ENCODE peak calls at places on chromosomes 4 and X, in four cellular contexts. U, N, X and F are unnamed samples.

GRCh38 chrX:18951032-18951431 is 32.9 kb downstream of the PHKA2 start:
- DNase-seq in U (no peak), N (peak; percentile 65), X (no peak), F (no peak)

GRCh38 chr4:147830987-147831386 is 99.1 kb downstream of the ARHGAP10 start:
- DNase-seq in U (no peak), N (no peak), X (no peak), F (no peak)

GRCh38 chr4:17618926-17619325 is 4.5 kb downstream of the MED28 start:
- DNase-seq in U (no peak), N (no peak), X (no peak), F (no peak)

GRCh38 chr4:91212140-91212681 is 1085.0 kb downstream of the CCSER1 start:
- DNase-seq in U (no peak), N (no peak), X (no peak), F (no peak)

GRCh38 chrX:16528620-16529019 is 121.3 kb upstream of the S100G start:
- DNase-seq in U (no peak), N (no peak), X (no peak), F (no peak)

GRCh38 chr4:65007841-65008439 is 598.7 kb upstream of the TECRL start:
- DNase-seq in U (no peak), N (peak; percentile 10), X (no peak), F (no peak)

GRCh38 chrX:11215191-11215921 is 77.9 kb upstream of the AMELX start:
- DNase-seq in U (no peak), N (peak; percentile 88), X (no peak), F (no peak)

GRCh38 chrX:20309796-20310195 is 43.1 kb upstream of the RPS6KA3 start:
- DNase-seq in U (no peak), N (no peak), X (no peak), F (no peak)

GRCh38 chr4:1072830-1073446 is 40.4 kb downstream of the RNF212 start:
- DNase-seq in U (peak; percentile 70), N (peak; percentile 86), X (peak; percentile 81), F (peak; percentile 39)

GRCh38 chrX:11754958-11755645 is 2.9 kb upstream of the MSL3 start:
- DNase-seq in U (no peak), N (no peak), X (no peak), F (no peak)

GRCh38 chr4:53019485-53020382 is 157.6 kb downstream of the RASL11B start:
- DNase-seq in U (no peak), N (no peak), X (no peak), F (no peak)

GRCh38 chr4:185874516-185875230 is 62.7 kb upstream of the SORBS2 start:
- DNase-seq in U (no peak), N (no peak), X (no peak), F (no peak)

GRCh38 chr4:173538148-173538902 is 8.3 kb upstream of the HAND2 start:
- DNase-seq in U (no peak), N (peak; percentile 75), X (no peak), F (no peak)

GRCh38 chrX:45006002-45006800 is 133.2 kb downstream of the KDM6A start:
- DNase-seq in U (no peak), N (peak; percentile 16), X (no peak), F (no peak)

GRCh38 chr4:39521253-39521908 is 5.9 kb downstream of the UGDH start:
- DNase-seq in U (no peak), N (no peak), X (no peak), F (no peak)
- H3K4me3 ChIP-seq in U (no peak overlapping the region), N (no peak overlapping the region), X (no peak overlapping the region), F (no peak overlapping the region)

GRCh38 chr4:73222466-73223257 is 35.9 kb downstream of the ANKRD17 start:
- DNase-seq in U (no peak), N (no peak), X (peak; percentile 46), F (no peak)
- H3K4me3 ChIP-seq in U (peak overlapping the region; percentile 24), N (no peak overlapping the region), X (no peak overlapping the region), F (peak overlapping the region; percentile 71)

GRCh38 chr4:76233534-76233933 is 18.0 kb upstream of the FAM47E start:
- DNase-seq in U (no peak), N (no peak), X (no peak), F (no peak)
- H3K4me3 ChIP-seq in U (no peak overlapping the region), N (peak overlapping the region; percentile 43), X (no peak overlapping the region), F (no peak overlapping the region)

GRCh38 chrX:71181910-71182799 is 37.5 kb downstream of the NLGN3 start:
- DNase-seq in U (peak; percentile 75), N (peak; percentile 78), X (peak; percentile 88), F (peak; percentile 80)

GRCh38 chrX:71184092-71184491 is 38.9 kb upstream of the GJB1 start:
- DNase-seq in U (no peak), N (no peak), X (no peak), F (no peak)

GRCh38 chrX:71178908-71179307 is 34.3 kb downstream of the NLGN3 start:
- DNase-seq in U (no peak), N (peak; percentile 59), X (peak; percentile 56), F (no peak)

GRCh38 chrX:71183341-71183740 is 38.7 kb downstream of the NLGN3 start:
- DNase-seq in U (no peak), N (no peak), X (no peak), F (no peak)

GRCh38 chrX:71181558-71181909 is 36.9 kb downstream of the NLGN3 start:
- DNase-seq in U (no peak), N (no peak), X (peak; percentile 34), F (no peak)
- H3K4me3 ChIP-seq in U (no peak overlapping the region), N (peak overlapping the region; percentile 28), X (no peak overlapping the region), F (peak overlapping the region; percentile 67)

DNA sequence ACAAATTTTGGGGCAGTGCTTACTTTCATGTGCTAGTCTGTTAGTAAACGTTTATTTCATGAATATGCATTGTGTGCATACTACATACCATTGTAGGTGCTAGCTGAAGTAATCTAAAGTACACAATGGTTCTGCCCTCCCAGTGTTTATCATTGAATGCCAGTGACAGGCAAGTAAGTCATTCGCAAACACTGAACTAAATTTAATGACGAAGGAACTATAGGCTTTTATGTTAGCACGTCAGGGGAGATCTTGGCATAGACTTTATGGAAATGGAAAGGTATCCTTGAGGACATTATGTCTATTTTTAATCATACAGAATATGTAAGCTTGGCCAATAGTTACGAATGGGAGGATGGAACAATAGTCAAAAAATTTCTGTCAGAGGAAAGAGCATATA is 427.0 kb upstream of the EPHA5 start:
- DNase-seq in U (no peak), N (no peak), X (no peak), F (no peak)
- H3K4me3 ChIP-seq in U (no peak overlapping the region), N (no peak overlapping the region), X (no peak overlapping the region), F (no peak overlapping the region)

DNA sequence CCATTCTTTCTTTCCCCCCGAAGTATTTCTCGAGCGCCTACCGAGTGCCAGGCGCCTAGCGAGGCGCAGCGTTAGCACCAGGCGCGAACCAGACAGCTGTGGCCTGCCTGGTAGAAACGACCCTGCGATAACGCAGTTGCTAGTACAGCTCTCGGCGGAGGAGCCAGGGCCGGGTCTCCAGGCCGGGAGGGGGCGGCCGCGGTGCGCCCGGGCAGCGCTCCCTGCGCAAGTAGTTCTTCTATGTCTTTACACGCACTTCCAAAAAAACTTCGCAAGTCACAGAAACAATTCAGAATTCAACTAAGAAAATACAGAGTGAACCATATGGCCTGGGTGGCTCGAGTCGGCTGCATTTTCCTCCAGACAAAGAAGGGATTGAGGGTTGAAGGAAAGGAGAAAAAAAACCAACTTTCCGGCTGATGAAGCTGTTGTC is 7.0 kb upstream of the NEUROG2 start:
- DNase-seq in U (peak; percentile 81), N (peak; percentile 87), X (peak; percentile 31), F (no peak)
- H3K4me3 ChIP-seq in U (peak overlapping the region; percentile 3), N (peak overlapping the region; percentile 35), X (no peak overlapping the region), F (peak overlapping the region; percentile 55)

DNA sequence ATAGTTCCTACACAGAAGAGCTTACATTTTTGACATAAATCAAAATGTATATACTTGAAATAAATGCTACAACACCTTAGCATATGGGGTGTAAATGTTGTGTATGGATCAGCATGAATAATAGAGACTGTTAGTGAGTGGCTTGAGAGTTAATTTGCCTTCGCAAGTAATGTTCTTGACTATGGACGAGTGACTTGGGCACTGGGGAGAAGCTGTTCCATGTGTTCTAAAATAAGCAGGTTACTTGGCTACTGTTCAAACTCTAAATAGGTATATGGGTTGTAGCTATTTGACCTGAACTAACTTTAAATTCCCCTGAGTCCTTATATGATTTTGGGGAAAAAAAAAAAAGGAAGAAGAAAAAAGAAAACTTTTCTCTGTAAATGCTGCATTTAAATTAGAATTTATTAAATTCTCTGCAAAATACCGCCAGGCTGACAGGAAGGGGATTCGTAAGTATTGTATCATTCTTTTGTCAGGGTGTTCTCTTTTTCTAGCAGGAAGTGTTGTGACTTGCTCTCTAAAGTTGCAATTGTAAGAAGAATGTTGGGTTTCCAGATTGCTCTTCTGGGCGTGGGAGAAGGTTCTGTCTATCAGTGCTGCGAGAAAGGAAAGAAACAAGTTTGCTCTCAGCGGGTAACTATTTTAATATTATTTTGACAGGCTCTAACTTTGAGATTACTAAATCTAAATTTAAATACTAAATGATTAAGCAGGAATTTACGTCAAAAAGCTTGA is 32.2 kb downstream of the PLS3 start:
- DNase-seq in U (no peak), N (no peak), X (no peak), F (no peak)
- H3K4me3 ChIP-seq in U (no peak overlapping the region), N (no peak overlapping the region), X (no peak overlapping the region), F (peak overlapping the region; percentile 35)

GRCh38 chr4:41865306-41865980 is 69.8 kb upstream of the TMEM33 start:
- DNase-seq in U (no peak), N (peak; percentile 60), X (no peak), F (peak; percentile 48)
- H3K4me3 ChIP-seq in U (no peak overlapping the region), N (no peak overlapping the region), X (no peak overlapping the region), F (no peak overlapping the region)